ENCODE peak calls at places on chromosomes 11 and 22, in six cellular contexts. One of them, this sample, is unnamed.

GRCh38 chr22:35539910-35540599 is 576 bp upstream of the RASD2 start:
- DNase-seq in activated T-cell treated with anti-CD3 and anti-CD28 coated beads, Interleukin-2, amount 50 U/mL, for 72 hours: peak; percentile 79
- DNase-seq in lung microvascular endothelial cell: peak; percentile 21
- DNase-seq in Jurkat, Clone E6-1: no peak
- DNase-seq in skeletal muscle cell: no peak
- DNase-seq in HEK293T: peak; percentile 91
- DNase-seq in this sample: no peak

GRCh38 chr22:29149841-29150555 is 55.7 kb upstream of the EMID1 start:
- DNase-seq in lung microvascular endothelial cell: no peak
- DNase-seq in activated T-cell treated with anti-CD3 and anti-CD28 coated beads, Interleukin-2, amount 50 U/mL, for 72 hours: no peak
- DNase-seq in Jurkat, Clone E6-1: no peak
- DNase-seq in HEK293T: no peak
- DNase-seq in skeletal muscle cell: no peak
- DNase-seq in this sample: no peak

GRCh38 chr11:57751676-57752253 is at the start of gene BTBD18:
- DNase-seq in activated T-cell treated with anti-CD3 and anti-CD28 coated beads, Interleukin-2, amount 50 U/mL, for 72 hours: no peak
- DNase-seq in skeletal muscle cell: no peak
- DNase-seq in HEK293T: peak; percentile 46
- DNase-seq in Jurkat, Clone E6-1: no peak
- DNase-seq in lung microvascular endothelial cell: peak; percentile 78
- DNase-seq in this sample: no peak

GRCh38 chr11:116776522-116776984 is 3.8 kb upstream of the BUD13 start:
- DNase-seq in activated T-cell treated with anti-CD3 and anti-CD28 coated beads, Interleukin-2, amount 50 U/mL, for 72 hours: no peak
- DNase-seq in skeletal muscle cell: no peak
- DNase-seq in Jurkat, Clone E6-1: no peak
- DNase-seq in lung microvascular endothelial cell: no peak
- DNase-seq in HEK293T: no peak
- DNase-seq in this sample: no peak

GRCh38 chr22:17773606-17774205 is 563 bp downstream of the BID start:
- DNase-seq in skeletal muscle cell: no peak
- DNase-seq in HEK293T: peak; percentile 67
- DNase-seq in lung microvascular endothelial cell: peak; percentile 13
- DNase-seq in activated T-cell treated with anti-CD3 and anti-CD28 coated beads, Interleukin-2, amount 50 U/mL, for 72 hours: peak; percentile 77
- DNase-seq in Jurkat, Clone E6-1: no peak
- DNase-seq in this sample: no peak

GRCh38 chr11:1204381-1205101 is 18.3 kb upstream of the MUC5B start:
- DNase-seq in activated T-cell treated with anti-CD3 and anti-CD28 coated beads, Interleukin-2, amount 50 U/mL, for 72 hours: no peak
- DNase-seq in skeletal muscle cell: no peak
- DNase-seq in Jurkat, Clone E6-1: no peak
- DNase-seq in lung microvascular endothelial cell: no peak
- DNase-seq in HEK293T: no peak
- DNase-seq in this sample: no peak

GRCh38 chr22:35883028-35883620 is 145.5 kb downstream of the RBFOX2 start:
- DNase-seq in lung microvascular endothelial cell: peak; percentile 83
- DNase-seq in HEK293T: no peak
- DNase-seq in Jurkat, Clone E6-1: peak; percentile 61
- DNase-seq in skeletal muscle cell: no peak
- DNase-seq in activated T-cell treated with anti-CD3 and anti-CD28 coated beads, Interleukin-2, amount 50 U/mL, for 72 hours: no peak
- DNase-seq in this sample: no peak

GRCh38 chr22:36201630-36202312 is at the start of gene APOL4:
- DNase-seq in lung microvascular endothelial cell: peak; percentile 21
- DNase-seq in HEK293T: no peak
- DNase-seq in Jurkat, Clone E6-1: no peak
- DNase-seq in activated T-cell treated with anti-CD3 and anti-CD28 coated beads, Interleukin-2, amount 50 U/mL, for 72 hours: no peak
- DNase-seq in skeletal muscle cell: no peak
- DNase-seq in this sample: no peak

GRCh38 chr11:83744620-83745192 is 458.5 kb upstream of the CCDC90B start:
- DNase-seq in lung microvascular endothelial cell: no peak
- DNase-seq in skeletal muscle cell: no peak
- DNase-seq in activated T-cell treated with anti-CD3 and anti-CD28 coated beads, Interleukin-2, amount 50 U/mL, for 72 hours: no peak
- DNase-seq in HEK293T: no peak
- DNase-seq in Jurkat, Clone E6-1: no peak
- DNase-seq in this sample: no peak

GRCh38 chr22:30424471-30425326 is 869 bp upstream of the MTFP1 start:
- DNase-seq in lung microvascular endothelial cell: peak; percentile 38
- DNase-seq in activated T-cell treated with anti-CD3 and anti-CD28 coated beads, Interleukin-2, amount 50 U/mL, for 72 hours: peak; percentile 25
- DNase-seq in HEK293T: no peak
- DNase-seq in Jurkat, Clone E6-1: no peak
- DNase-seq in skeletal muscle cell: no peak
- DNase-seq in this sample: no peak

GRCh38 chr11:123584737-123585136 is 69.7 kb downstream of the SCN3B start:
- DNase-seq in HEK293T: no peak
- DNase-seq in activated T-cell treated with anti-CD3 and anti-CD28 coated beads, Interleukin-2, amount 50 U/mL, for 72 hours: no peak
- DNase-seq in Jurkat, Clone E6-1: no peak
- DNase-seq in skeletal muscle cell: no peak
- DNase-seq in lung microvascular endothelial cell: no peak
- DNase-seq in this sample: no peak

GRCh38 chr22:39236321-39237275 is 8.2 kb downstream of the PDGFB start:
- DNase-seq in Jurkat, Clone E6-1: peak; percentile 58
- DNase-seq in activated T-cell treated with anti-CD3 and anti-CD28 coated beads, Interleukin-2, amount 50 U/mL, for 72 hours: peak; percentile 54
- DNase-seq in HEK293T: no peak
- DNase-seq in skeletal muscle cell: no peak
- DNase-seq in lung microvascular endothelial cell: no peak
- DNase-seq in this sample: no peak

GRCh38 chr22:37571258-37571991 is 8.5 kb downstream of the LGALS2 start:
- DNase-seq in HEK293T: no peak
- DNase-seq in skeletal muscle cell: no peak
- DNase-seq in activated T-cell treated with anti-CD3 and anti-CD28 coated beads, Interleukin-2, amount 50 U/mL, for 72 hours: no peak
- DNase-seq in lung microvascular endothelial cell: no peak
- DNase-seq in Jurkat, Clone E6-1: no peak
- DNase-seq in this sample: no peak

GRCh38 chr22:30274061-30274812 is 7.6 kb upstream of the OSM start:
- DNase-seq in Jurkat, Clone E6-1: no peak
- DNase-seq in activated T-cell treated with anti-CD3 and anti-CD28 coated beads, Interleukin-2, amount 50 U/mL, for 72 hours: no peak
- DNase-seq in HEK293T: no peak
- DNase-seq in skeletal muscle cell: no peak
- DNase-seq in lung microvascular endothelial cell: no peak
- DNase-seq in this sample: no peak

GRCh38 chr11:75170463-75171201 is 19.7 kb downstream of the SLCO2B1 start:
- DNase-seq in HEK293T: no peak
- DNase-seq in lung microvascular endothelial cell: no peak
- DNase-seq in activated T-cell treated with anti-CD3 and anti-CD28 coated beads, Interleukin-2, amount 50 U/mL, for 72 hours: no peak
- DNase-seq in Jurkat, Clone E6-1: no peak
- DNase-seq in skeletal muscle cell: no peak
- DNase-seq in this sample: no peak

GRCh38 chr11:813440-814096 is 3.8 kb downstream of the RPLP2 start:
- DNase-seq in lung microvascular endothelial cell: no peak
- DNase-seq in skeletal muscle cell: no peak
- DNase-seq in HEK293T: no peak
- DNase-seq in activated T-cell treated with anti-CD3 and anti-CD28 coated beads, Interleukin-2, amount 50 U/mL, for 72 hours: no peak
- DNase-seq in Jurkat, Clone E6-1: no peak
- DNase-seq in this sample: no peak

GRCh38 chr11:120482149-120482548 is 29.4 kb upstream of the GRIK4 start:
- DNase-seq in activated T-cell treated with anti-CD3 and anti-CD28 coated beads, Interleukin-2, amount 50 U/mL, for 72 hours: no peak
- DNase-seq in HEK293T: no peak
- DNase-seq in lung microvascular endothelial cell: peak; percentile 3
- DNase-seq in skeletal muscle cell: no peak
- DNase-seq in Jurkat, Clone E6-1: no peak
- DNase-seq in this sample: no peak

GRCh38 chr11:57116654-57117053 is 65.1 kb upstream of the LRRC55 start:
- DNase-seq in skeletal muscle cell: peak; percentile 13
- DNase-seq in HEK293T: peak; percentile 41
- DNase-seq in activated T-cell treated with anti-CD3 and anti-CD28 coated beads, Interleukin-2, amount 50 U/mL, for 72 hours: peak; percentile 11
- DNase-seq in Jurkat, Clone E6-1: peak; percentile 45
- DNase-seq in lung microvascular endothelial cell: peak; percentile 64
- DNase-seq in this sample: no peak

GRCh38 chr11:63961608-63962412 is 12.6 kb upstream of the COX8A start:
- DNase-seq in HEK293T: no peak
- DNase-seq in skeletal muscle cell: peak; percentile 37
- DNase-seq in lung microvascular endothelial cell: no peak
- DNase-seq in Jurkat, Clone E6-1: peak; percentile 78
- DNase-seq in activated T-cell treated with anti-CD3 and anti-CD28 coated beads, Interleukin-2, amount 50 U/mL, for 72 hours: peak; percentile 32
- DNase-seq in this sample: no peak

GRCh38 chr11:28673687-28674431 is 565.7 kb downstream of the METTL15 start:
- DNase-seq in HEK293T: no peak
- DNase-seq in skeletal muscle cell: peak; percentile 48
- DNase-seq in activated T-cell treated with anti-CD3 and anti-CD28 coated beads, Interleukin-2, amount 50 U/mL, for 72 hours: no peak
- DNase-seq in lung microvascular endothelial cell: peak; percentile 49
- DNase-seq in Jurkat, Clone E6-1: no peak
- DNase-seq in this sample: peak; percentile 76

GRCh38 chr11:7918141-7918540 is 12.9 kb downstream of the OR10A6 start:
- DNase-seq in activated T-cell treated with anti-CD3 and anti-CD28 coated beads, Interleukin-2, amount 50 U/mL, for 72 hours: no peak
- DNase-seq in Jurkat, Clone E6-1: no peak
- DNase-seq in HEK293T: no peak
- DNase-seq in skeletal muscle cell: no peak
- DNase-seq in lung microvascular endothelial cell: no peak
- DNase-seq in this sample: no peak

GRCh38 chr11:75635009-75635909 is 33.6 kb downstream of the MAP6 start:
- DNase-seq in activated T-cell treated with anti-CD3 and anti-CD28 coated beads, Interleukin-2, amount 50 U/mL, for 72 hours: no peak
- DNase-seq in HEK293T: no peak
- DNase-seq in lung microvascular endothelial cell: no peak
- DNase-seq in Jurkat, Clone E6-1: no peak
- DNase-seq in skeletal muscle cell: no peak
- DNase-seq in this sample: no peak

GRCh38 chr11:69934861-69935494 is 115.8 kb upstream of the FGF3 start:
- DNase-seq in skeletal muscle cell: no peak
- DNase-seq in HEK293T: no peak
- DNase-seq in activated T-cell treated with anti-CD3 and anti-CD28 coated beads, Interleukin-2, amount 50 U/mL, for 72 hours: no peak
- DNase-seq in lung microvascular endothelial cell: no peak
- DNase-seq in Jurkat, Clone E6-1: no peak
- DNase-seq in this sample: no peak

GRCh38 chr11:47766363-47767227 is 546 bp downstream of the FNBP4 start:
- DNase-seq in skeletal muscle cell: peak; percentile 19
- DNase-seq in Jurkat, Clone E6-1: peak; percentile 48
- DNase-seq in lung microvascular endothelial cell: peak; percentile 79
- DNase-seq in HEK293T: no peak
- DNase-seq in activated T-cell treated with anti-CD3 and anti-CD28 coated beads, Interleukin-2, amount 50 U/mL, for 72 hours: peak; percentile 82
- DNase-seq in this sample: no peak

This sample was measured in AG09309.